ENCODE peak calls at places on chromosomes 2 and 18, in five cellular contexts. One of them, this sample, is unnamed.

GRCh38 chr2:240769096-240769495 is 50.9 kb downstream of the KIF1A start:
- DNase-seq in K562: no peak
- DNase-seq in GM12891: no peak
- DNase-seq in HepG2: no peak
- DNase-seq in H1: no peak
- DNase-seq in this sample: no peak

GRCh38 chr2:1538663-1539062 is 125.4 kb downstream of the TPO start:
- DNase-seq in K562: no peak
- DNase-seq in GM12891: peak
- DNase-seq in HepG2: peak
- DNase-seq in H1: no peak
- DNase-seq in this sample: no peak

GRCh38 chr18:3593904-3594759 is 144.2 kb downstream of the TGIF1 start:
- DNase-seq in K562: peak
- DNase-seq in GM12891: peak
- DNase-seq in HepG2: peak
- DNase-seq in H1: peak
- DNase-seq in this sample: peak

GRCh38 chr18:55794288-55795052 is 206.5 kb upstream of the TCF4 start:
- DNase-seq in K562: no peak
- DNase-seq in GM12891: no peak
- DNase-seq in HepG2: no peak
- DNase-seq in H1: no peak
- DNase-seq in this sample: no peak

GRCh38 chr2:38742797-38743559 is 8.2 kb downstream of the SRSF7 start:
- DNase-seq in K562: peak
- DNase-seq in GM12891: no peak
- DNase-seq in HepG2: no peak
- DNase-seq in H1: no peak
- DNase-seq in this sample: no peak

GRCh38 chr2:106020032-106020431 is 174.1 kb downstream of the UXS1 start:
- DNase-seq in K562: no peak
- DNase-seq in GM12891: no peak
- DNase-seq in HepG2: no peak
- DNase-seq in H1: no peak
- DNase-seq in this sample: no peak

GRCh38 chr2:227325824-227326195 is 759 bp downstream of the MFF start:
- DNase-seq in K562: peak
- DNase-seq in GM12891: no peak
- DNase-seq in HepG2: peak
- DNase-seq in H1: no peak
- DNase-seq in this sample: no peak

GRCh38 chr2:120566331-120567035 is 169.2 kb upstream of the GLI2 start:
- DNase-seq in K562: no peak
- DNase-seq in GM12891: no peak
- DNase-seq in HepG2: no peak
- DNase-seq in H1: no peak
- DNase-seq in this sample: no peak

GRCh38 chr18:44826418-44827259 is 146.0 kb downstream of the SETBP1 start:
- DNase-seq in K562: no peak
- DNase-seq in GM12891: no peak
- DNase-seq in HepG2: no peak
- DNase-seq in H1: no peak
- DNase-seq in this sample: no peak

GRCh38 chr2:51812138-51812866 is 780.4 kb upstream of the NRXN1 start:
- DNase-seq in K562: no peak
- DNase-seq in GM12891: no peak
- DNase-seq in HepG2: no peak
- DNase-seq in H1: no peak
- DNase-seq in this sample: no peak

GRCh38 chr2:202051499-202052161 is 18.0 kb downstream of the FZD7 start:
- DNase-seq in K562: no peak
- DNase-seq in GM12891: no peak
- DNase-seq in HepG2: no peak
- DNase-seq in H1: no peak
- DNase-seq in this sample: no peak

GRCh38 chr18:67651438-67651837 is 134.9 kb upstream of the DSEL start:
- DNase-seq in K562: no peak
- DNase-seq in GM12891: no peak
- DNase-seq in HepG2: no peak
- DNase-seq in H1: no peak
- DNase-seq in this sample: no peak

GRCh38 chr2:239326831-239327535 is 73.8 kb downstream of the HDAC4 start:
- DNase-seq in K562: no peak
- DNase-seq in GM12891: no peak
- DNase-seq in HepG2: no peak
- DNase-seq in H1: peak
- DNase-seq in this sample: no peak

GRCh38 chr2:188811522-188811921 is 162.7 kb upstream of the COL3A1 start:
- DNase-seq in K562: no peak
- DNase-seq in GM12891: no peak
- DNase-seq in HepG2: no peak
- DNase-seq in H1: no peak
- DNase-seq in this sample: no peak

GRCh38 chr2:105143467-105144127 is 97.9 kb upstream of the GPR45 start:
- DNase-seq in K562: peak
- DNase-seq in GM12891: peak
- DNase-seq in HepG2: no peak
- DNase-seq in H1: peak
- DNase-seq in this sample: peak

GRCh38 chr2:3223080-3223923 is 154.3 kb downstream of the EIPR1 start:
- DNase-seq in K562: no peak
- DNase-seq in GM12891: no peak
- DNase-seq in HepG2: no peak
- DNase-seq in H1: no peak
- DNase-seq in this sample: peak

GRCh38 chr2:230636684-230637271 is 75.9 kb upstream of the CAB39 start:
- DNase-seq in K562: no peak
- DNase-seq in GM12891: no peak
- DNase-seq in HepG2: no peak
- DNase-seq in H1: no peak
- DNase-seq in this sample: no peak

GRCh38 chr2:222655406-222655747 is 515 bp downstream of the FARSB start:
- DNase-seq in K562: no peak
- DNase-seq in GM12891: no peak
- DNase-seq in HepG2: no peak
- DNase-seq in H1: no peak
- DNase-seq in this sample: no peak

DNA sequence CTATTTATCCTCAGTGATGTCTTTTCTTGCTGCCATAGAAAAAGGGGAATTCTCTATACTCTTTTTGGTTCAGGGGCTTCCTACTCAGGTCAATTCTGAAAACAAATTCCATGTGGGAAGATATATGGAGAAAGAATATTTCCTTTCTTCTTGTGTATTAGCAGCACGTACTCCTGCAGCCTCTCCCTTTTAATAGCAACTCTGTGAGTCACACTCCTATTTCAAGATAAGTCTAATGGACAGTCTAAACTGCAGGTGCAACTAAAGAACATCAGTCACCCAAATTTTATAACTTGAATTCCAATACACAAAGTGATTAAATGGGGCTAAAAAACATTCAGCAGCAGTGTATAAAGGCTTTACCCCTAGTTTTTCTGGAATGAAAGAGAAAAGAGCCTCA is 942.2 kb downstream of the CNTNAP5 start:
- DNase-seq in K562: no peak
- DNase-seq in GM12891: no peak
- DNase-seq in HepG2: no peak
- DNase-seq in H1: no peak
- DNase-seq in this sample: no peak
- TF ChIP-seq TAF1 in K562: no peak
- TF ChIP-seq TAF1 in GM12891: no peak
- TF ChIP-seq TAF1 in HepG2: no peak
- TF ChIP-seq TAF1 in H1: no peak
- TF ChIP-seq TAF1 in this sample: no peak

DNA sequence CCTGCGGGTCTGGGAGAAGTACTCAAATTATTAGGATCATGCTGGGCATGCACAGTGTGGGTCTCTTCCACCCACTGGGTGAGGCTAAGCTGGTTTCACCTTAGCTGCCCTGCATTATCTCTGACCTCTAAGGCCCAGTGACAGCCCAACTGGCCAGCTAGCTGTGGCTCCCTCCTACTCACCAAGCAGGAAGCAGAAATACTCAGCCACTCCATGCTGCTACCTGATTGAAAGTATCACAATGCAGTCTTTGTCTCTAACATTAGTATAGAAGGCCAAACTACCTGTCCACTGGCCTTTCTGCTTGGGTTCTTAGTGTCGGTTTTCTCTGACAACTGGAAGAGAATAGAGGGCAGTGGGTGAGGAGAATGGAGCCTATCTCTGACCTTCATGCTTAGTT is 47.3 kb upstream of the RAB27B start:
- DNase-seq in K562: no peak
- DNase-seq in GM12891: no peak
- DNase-seq in HepG2: no peak
- DNase-seq in H1: no peak
- DNase-seq in this sample: no peak
- TF ChIP-seq POLR2A in K562: no peak
- TF ChIP-seq POLR2A in GM12891: no peak
- TF ChIP-seq POLR2A in HepG2: no peak
- TF ChIP-seq POLR2A in H1: no peak
- TF ChIP-seq POLR2A in this sample: no peak

GRCh38 chr2:11157296-11157695 is 2.0 kb downstream of the SLC66A3 start:
- DNase-seq in K562: no peak
- DNase-seq in GM12891: no peak
- DNase-seq in HepG2: no peak
- DNase-seq in H1: no peak
- DNase-seq in this sample: no peak

GRCh38 chr2:11156396-11157075 is 1.3 kb downstream of the SLC66A3 start:
- DNase-seq in K562: no peak
- DNase-seq in GM12891: no peak
- DNase-seq in HepG2: no peak
- DNase-seq in H1: no peak
- DNase-seq in this sample: no peak

GRCh38 chr2:11155326-11156059 is at the start of gene SLC66A3:
- DNase-seq in K562: no peak
- DNase-seq in GM12891: no peak
- DNase-seq in HepG2: peak
- DNase-seq in H1: no peak
- DNase-seq in this sample: peak

GRCh38 chr2:11152591-11152990 is 2.7 kb upstream of the SLC66A3 start:
- DNase-seq in K562: no peak
- DNase-seq in GM12891: no peak
- DNase-seq in HepG2: no peak
- DNase-seq in H1: no peak
- DNase-seq in this sample: no peak

DNA sequence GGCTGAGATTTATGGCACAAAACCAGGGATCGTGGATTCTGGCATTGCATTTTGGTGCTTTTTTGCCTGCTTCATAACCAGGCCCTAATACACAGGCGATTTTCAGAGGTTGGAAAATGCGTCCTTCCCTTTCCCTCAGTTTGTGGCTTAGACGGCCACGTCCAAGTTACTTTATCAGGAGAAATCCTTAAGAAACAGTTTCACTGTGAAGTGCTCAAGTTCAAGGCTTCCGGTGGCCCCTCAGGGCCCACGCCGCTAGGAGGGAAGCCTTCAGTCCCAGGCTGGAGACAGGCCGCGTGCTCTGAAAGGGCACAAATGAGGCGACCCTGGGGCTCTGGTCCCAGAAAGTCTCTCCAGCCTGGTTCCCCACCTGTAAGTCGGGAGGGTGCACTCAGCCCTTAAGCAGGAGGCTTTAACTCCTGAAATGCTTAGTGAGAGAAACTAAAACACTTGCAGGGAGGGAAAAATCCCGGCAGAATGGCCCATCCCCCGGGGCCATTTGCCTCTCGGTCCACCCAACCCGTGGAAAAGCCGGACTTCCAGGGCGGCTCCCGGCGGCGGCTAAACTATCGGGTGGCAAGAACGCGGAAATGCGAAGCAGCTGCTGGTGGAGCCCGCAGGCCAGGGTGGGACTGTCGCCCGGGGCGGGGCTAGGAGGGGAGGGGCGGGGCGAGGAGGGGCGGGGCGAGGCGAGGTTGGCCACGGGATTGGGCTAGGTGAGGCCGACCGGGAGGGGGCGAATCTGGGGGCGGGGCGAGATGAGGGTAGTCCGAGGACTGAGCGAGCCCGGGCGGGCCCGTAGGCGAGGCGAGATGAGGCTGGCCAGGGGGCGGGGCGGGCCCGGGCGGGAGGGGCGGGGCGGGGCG is 574 bp upstream of the SLC66A3 start:
- DNase-seq in K562: peak
- DNase-seq in GM12891: peak
- DNase-seq in HepG2: peak
- DNase-seq in H1: peak
- DNase-seq in this sample: peak
- TF ChIP-seq POLR2AphosphoS5 in K562: peak
- TF ChIP-seq POLR2AphosphoS5 in GM12891: peak
- TF ChIP-seq POLR2AphosphoS5 in HepG2: peak
- TF ChIP-seq POLR2AphosphoS5 in H1: peak
- TF ChIP-seq POLR2AphosphoS5 in this sample: no peak

GRCh38 chr2:86074811-86075210 is 30.9 kb downstream of the POLR1A start:
- DNase-seq in K562: no peak
- DNase-seq in GM12891: no peak
- DNase-seq in HepG2: no peak
- DNase-seq in H1: no peak
- DNase-seq in this sample: no peak

GRCh38 chr2:86073225-86073624 is 32.5 kb downstream of the POLR1A start:
- DNase-seq in K562: no peak
- DNase-seq in GM12891: no peak
- DNase-seq in HepG2: no peak
- DNase-seq in H1: no peak
- DNase-seq in this sample: no peak

GRCh38 chr2:86074256-86074655 is 31.4 kb downstream of the POLR1A start:
- DNase-seq in K562: no peak
- DNase-seq in GM12891: no peak
- DNase-seq in HepG2: no peak
- DNase-seq in H1: no peak
- DNase-seq in this sample: no peak

GRCh38 chr2:86070868-86071267 is 34.8 kb downstream of the POLR1A start:
- DNase-seq in K562: no peak
- DNase-seq in GM12891: no peak
- DNase-seq in HepG2: no peak
- DNase-seq in H1: no peak
- DNase-seq in this sample: no peak

GRCh38 chr2:86072271-86072858 is 33.3 kb downstream of the POLR1A start:
- DNase-seq in K562: no peak
- DNase-seq in GM12891: peak
- DNase-seq in HepG2: no peak
- DNase-seq in H1: no peak
- DNase-seq in this sample: peak
- TF ChIP-seq TAF1 in K562: no peak
- TF ChIP-seq TAF1 in GM12891: no peak
- TF ChIP-seq TAF1 in HepG2: no peak
- TF ChIP-seq TAF1 in H1: no peak
- TF ChIP-seq TAF1 in this sample: no peak

GRCh38 chr2:64607381-64607780 is 46.3 kb downstream of the SERTAD2 start:
- DNase-seq in K562: no peak
- DNase-seq in GM12891: no peak
- DNase-seq in HepG2: no peak
- DNase-seq in H1: no peak
- DNase-seq in this sample: no peak
- TF ChIP-seq POLR2A in K562: no peak
- TF ChIP-seq POLR2A in GM12891: no peak
- TF ChIP-seq POLR2A in HepG2: no peak
- TF ChIP-seq POLR2A in H1: no peak
- TF ChIP-seq POLR2A in this sample: no peak